ENCODE peak calls at places on chromosomes 3 and 15, in six cellular contexts. L is psoas muscle; E is mesendoderm; A is uterus; T is HCT116; C is CD8-positive, alpha-beta T cell. Z is an unnamed sample.

GRCh38 chr3:150528359-150528797 is 17.9 kb downstream of the SERP1 start:
- DNase-seq in T (no peak), L (no peak), E (no peak), C (no peak), A (no peak), Z (no peak)

GRCh38 chr15:30038667-30039523 is 43.9 kb upstream of the GOLGA8J start:
- DNase-seq in A (no peak), T (no peak), E (no peak), C (no peak), L (peak; percentile 23), Z (no peak)

GRCh38 chr15:68427366-68427765 is 4.6 kb downstream of the ITGA11 start:
- DNase-seq in A (peak; percentile 25), T (no peak), E (peak; percentile 35), L (no peak), C (no peak), Z (no peak)

GRCh38 chr3:185815391-185816282 is 9.2 kb downstream of the IGF2BP2 start:
- DNase-seq in C (no peak), T (no peak), E (no peak), A (no peak), L (no peak), Z (no peak)

GRCh38 chr3:65854606-65855304 is 184.0 kb downstream of the MAGI1 start:
- DNase-seq in L (no peak), T (no peak), A (no peak), C (no peak), E (peak; percentile 96), Z (peak; percentile 40)

GRCh38 chr3:14133188-14133800 is 8.4 kb downstream of the TMEM43 start:
- DNase-seq in L (no peak), A (no peak), C (no peak), T (no peak), E (no peak), Z (no peak)

GRCh38 chr3:184718431-184718830 is 6.6 kb upstream of the MAGEF1 start:
- DNase-seq in C (no peak), E (peak; percentile 43), T (no peak), L (no peak), A (no peak), Z (no peak)

GRCh38 chr3:128432898-128433629 is 33.6 kb downstream of the DNAJB8 start:
- DNase-seq in T (no peak), E (no peak), A (no peak), C (no peak), L (no peak), Z (no peak)

GRCh38 chr3:169629895-169630294 is 33.6 kb downstream of the MECOM start:
- DNase-seq in A (no peak), E (peak; percentile 28), T (no peak), C (no peak), L (no peak), Z (no peak)

DNA sequence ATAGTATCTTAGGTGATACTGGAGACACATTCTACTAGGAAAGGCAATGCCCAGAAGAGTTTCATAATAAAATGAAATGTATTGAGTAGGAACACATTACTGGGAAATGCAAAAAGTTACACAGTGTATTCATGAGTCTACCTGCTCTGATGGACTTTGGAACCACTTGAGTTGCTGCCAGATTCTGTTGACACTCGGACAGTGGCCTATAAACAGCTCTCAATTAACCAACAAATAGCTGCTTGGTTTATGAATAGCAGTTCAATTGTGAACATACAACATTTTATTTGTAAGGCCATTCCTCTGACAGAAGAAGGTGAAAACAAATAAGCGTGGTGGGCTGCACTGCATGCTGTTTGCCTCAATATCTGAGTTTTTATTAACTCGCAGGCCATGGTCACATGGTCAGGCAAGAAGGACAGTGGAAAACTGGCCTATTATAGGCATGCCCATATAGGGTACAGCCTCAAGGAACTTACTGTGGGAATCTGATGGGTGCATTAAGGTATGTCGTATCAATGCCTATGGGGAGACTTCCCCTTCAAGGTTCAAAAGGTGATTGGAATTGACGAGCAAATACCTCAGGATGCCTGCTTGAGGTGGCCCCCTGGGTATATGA is 66.2 kb downstream of the C3orf80 start:
- DNase-seq in A (no peak), L (no peak), C (no peak), T (no peak), E (no peak), Z (no peak)
- H3K27ac ChIP-seq in A (no peak overlapping the region), L (no peak overlapping the region), C (no peak overlapping the region), T (no peak overlapping the region), E (no peak overlapping the region), Z (no peak overlapping the region)

GRCh38 chr3:111899966-111900365 is 40.9 kb downstream of the PHLDB2 start:
- DNase-seq in A (no peak), E (no peak), C (no peak), T (no peak), L (no peak), Z (no peak)
- H3K4me1 ChIP-seq in A (peaks cover 5% of the 10 kb centered on the region), E (no peaks in the 10 kb centered on the region), C (no peaks in the 10 kb centered on the region), T (peaks cover 87% of the 10 kb centered on the region), L (no peaks in the 10 kb centered on the region), Z (peaks cover 39% of the 10 kb centered on the region)

GRCh38 chr3:161253711-161254110 is 32.6 kb downstream of the NMD3 start:
- DNase-seq in A (no peak), L (no peak), T (no peak), E (no peak), C (no peak), Z (no peak)

GRCh38 chr3:161250116-161250515 is 29.0 kb downstream of the NMD3 start:
- DNase-seq in E (no peak), T (no peak), A (no peak), C (no peak), L (no peak), Z (no peak)

GRCh38 chr3:161254861-161255260 is 33.8 kb downstream of the NMD3 start:
- DNase-seq in A (no peak), E (no peak), T (no peak), L (no peak), C (no peak), Z (no peak)

GRCh38 chr3:161251716-161252115 is 30.6 kb downstream of the NMD3 start:
- DNase-seq in A (no peak), E (no peak), L (no peak), C (no peak), T (no peak), Z (no peak)

DNA sequence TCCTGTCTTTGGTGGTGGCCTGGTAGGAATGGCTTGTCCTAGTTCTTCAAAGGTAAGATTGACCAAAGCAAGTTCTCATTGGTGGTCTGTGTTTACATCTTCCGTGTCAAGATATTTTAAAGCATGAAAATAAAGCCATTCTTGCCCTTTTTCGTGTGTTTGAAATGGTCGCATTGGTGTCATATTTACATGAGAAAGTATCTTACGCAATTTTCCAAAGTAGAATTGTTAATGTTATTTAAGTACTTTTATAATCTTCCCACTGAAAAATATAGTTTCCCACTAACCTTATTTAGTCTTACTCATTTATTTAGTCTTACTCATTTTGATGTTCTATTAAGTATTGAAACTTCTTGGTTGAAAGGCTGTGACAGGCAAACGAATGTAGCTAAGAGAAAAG is 31.0 kb downstream of the NMD3 start:
- DNase-seq in T (no peak), A (no peak), E (no peak), C (no peak), L (no peak), Z (no peak)
- H3K27ac ChIP-seq in T (no peak overlapping the region), A (no peak overlapping the region), E (no peak overlapping the region), C (no peak overlapping the region), L (no peak overlapping the region), Z (peak overlapping the region; percentile 10)

DNA sequence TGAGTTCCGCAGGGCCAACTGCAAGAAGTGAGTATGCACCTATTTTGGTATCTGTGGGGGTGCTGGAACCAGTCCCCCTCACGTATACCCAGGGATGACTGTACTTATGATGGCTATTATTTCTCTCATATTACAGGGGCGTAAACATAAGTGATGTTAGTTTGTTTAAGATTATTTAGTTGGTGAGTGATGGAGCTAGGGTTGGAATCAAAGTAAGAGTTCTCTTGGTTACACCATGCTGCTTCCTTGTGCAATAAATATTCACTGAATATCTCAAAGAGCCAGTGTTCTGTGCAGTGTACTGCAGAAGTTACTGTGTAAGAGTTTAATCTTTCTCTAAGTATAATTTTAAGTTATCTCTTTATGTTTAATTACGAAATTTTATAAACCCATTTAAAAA is 12.8 kb upstream of the UTS2B start:
- DNase-seq in C (no peak), L (no peak), T (no peak), A (no peak), E (no peak), Z (no peak)
- H3K4me1 ChIP-seq in C (no peaks in the 10 kb centered on the region), L (peaks cover 70% of the 10 kb centered on the region), T (peaks cover 22% of the 10 kb centered on the region), A (peaks cover 11% of the 10 kb centered on the region), E (no peaks in the 10 kb centered on the region), Z (peaks cover 15% of the 10 kb centered on the region)

GRCh38 chr3:18720543-18720942 is 295.4 kb upstream of the SATB1 start:
- DNase-seq in E (no peak), L (no peak), A (no peak), T (no peak), C (no peak), Z (no peak)
- H3K27ac ChIP-seq in E (no peak overlapping the region), L (no peak overlapping the region), A (no peak overlapping the region), T (no peak overlapping the region), C (no peak overlapping the region), Z (no peak overlapping the region)

GRCh38 chr15:74315626-74316025 is 51.8 kb downstream of the CYP11A1 start:
- DNase-seq in L (no peak), C (peak; percentile 22), E (no peak), A (no peak), T (no peak), Z (no peak)
- H3K4me1 ChIP-seq in L (peaks cover 7% of the 10 kb centered on the region), C (peaks cover 79% of the 10 kb centered on the region), E (peaks cover 8% of the 10 kb centered on the region), A (no peaks in the 10 kb centered on the region), T (peaks cover 4% of the 10 kb centered on the region), Z (no peaks in the 10 kb centered on the region)

Z was measured in keratinocyte.